ENCODE peak calls at places on chromosomes 3 and 15, in four cellular contexts. Y is IMR-90, M is GM23338, P is heart right ventricle. A is an unnamed sample.

GRCh38 chr15:51121118-51121517 is 26.4 kb upstream of the TNFAIP8L3 start:
- DNase-seq in Y (peak; percentile 98), M (no peak), P (no peak), A (no peak)

GRCh38 chr3:55648591-55649318 is 161.6 kb upstream of the WNT5A start:
- DNase-seq in Y (no peak), M (peak; percentile 97), P (no peak), A (no peak)

GRCh38 chr3:64187065-64187959 is 38.0 kb downstream of the PRICKLE2 start:
- DNase-seq in Y (peak; percentile 99), M (no peak), P (peak; percentile 75), A (no peak)

GRCh38 chr3:106969596-106969995 is 407.6 kb upstream of the CCDC54 start:
- DNase-seq in Y (no peak), M (no peak), P (no peak), A (no peak)

GRCh38 chr3:147392083-147392916 is 14.0 kb downstream of the ZIC4 start:
- DNase-seq in Y (no peak), M (peak; percentile 96), P (no peak), A (no peak)

GRCh38 chr3:179546814-179547241 is 15.9 kb upstream of the ACTL6A start:
- DNase-seq in Y (no peak), M (no peak), P (no peak), A (no peak)

GRCh38 chr15:48040166-48040817 is 80.5 kb upstream of the SLC24A5 start:
- DNase-seq in Y (peak; percentile 9), M (no peak), P (no peak), A (peak; percentile 89)

GRCh38 chr3:31610700-31611275 is 78.1 kb downstream of the STT3B start:
- DNase-seq in Y (peak; percentile 66), M (peak; percentile 27), P (peak; percentile 26), A (no peak)

GRCh38 chr3:31105438-31106077 is 211.1 kb upstream of the GADL1 start:
- DNase-seq in Y (peak; percentile 95), M (no peak), P (no peak), A (no peak)

GRCh38 chr3:73586628-73587027 is 38.1 kb downstream of the PDZRN3 start:
- DNase-seq in Y (no peak), M (no peak), P (no peak), A (no peak)

GRCh38 chr3:16512435-16513140 is 911 bp downstream of the RFTN1 start:
- DNase-seq in Y (no peak), M (peak; percentile 54), P (peak; percentile 62), A (no peak)

GRCh38 chr15:42157981-42158765 is 1.7 kb upstream of the PLA2G4F start:
- DNase-seq in Y (peak; percentile 80), M (no peak), P (no peak), A (no peak)

GRCh38 chr15:57560976-57561711 is 30.6 kb upstream of the MYZAP start:
- DNase-seq in Y (peak; percentile 65), M (peak; percentile 79), P (peak; percentile 87), A (no peak)

GRCh38 chr3:184734903-184735630 is 23.2 kb upstream of the MAGEF1 start:
- DNase-seq in Y (no peak), M (no peak), P (no peak), A (no peak)

GRCh38 chr3:177565981-177566380 is 368.7 kb upstream of the TBL1XR1 start:
- DNase-seq in Y (no peak), M (no peak), P (no peak), A (no peak)

GRCh38 chr3:138845071-138845685 is 10.4 kb upstream of the PIK3CB start:
- DNase-seq in Y (no peak), M (peak; percentile 77), P (peak; percentile 19), A (no peak)

GRCh38 chr3:65153850-65154512 is 466.2 kb upstream of the ADAMTS9 start:
- DNase-seq in Y (no peak), M (peak; percentile 69), P (no peak), A (no peak)

GRCh38 chr15:22918056-22918455 is 62.1 kb downstream of the CYFIP1 start:
- DNase-seq in Y (peak; percentile 45), M (no peak), P (no peak), A (no peak)
- H3K36me3 ChIP-seq in Y (peaks cover 48% of the 10 kb centered on the region), M (no peaks in the 10 kb centered on the region), P (peaks cover 89% of the 10 kb centered on the region), A (peaks cover 72% of the 10 kb centered on the region)

GRCh38 chr3:51354766-51355615 is 30.1 kb upstream of the MANF start:
- DNase-seq in Y (no peak), M (no peak), P (no peak), A (no peak)

GRCh38 chr3:51357856-51358255 is 27.2 kb upstream of the MANF start:
- DNase-seq in Y (no peak), M (no peak), P (no peak), A (no peak)

GRCh38 chr3:51353566-51354140 is 31.4 kb upstream of the MANF start:
- DNase-seq in Y (peak; percentile 37), M (no peak), P (no peak), A (no peak)

GRCh38 chr3:51354172-51354571 is 30.9 kb upstream of the MANF start:
- DNase-seq in Y (no peak), M (no peak), P (no peak), A (no peak)

GRCh38 chr3:51355891-51356578 is 29.1 kb upstream of the MANF start:
- DNase-seq in Y (no peak), M (no peak), P (no peak), A (no peak)
- H3K27ac ChIP-seq in Y (no peak overlapping the region), M (no peak overlapping the region), P (no peak overlapping the region), A (no peak overlapping the region)

GRCh38 chr15:90871097-90871715 is 2.8 kb downstream of the FURIN start:
- DNase-seq in Y (no peak), M (peak; percentile 62), P (no peak), A (no peak)

GRCh38 chr15:90868261-90868689 is at the start of gene FURIN:
- DNase-seq in Y (no peak), M (no peak), P (no peak), A (no peak)

GRCh38 chr15:90869140-90869541 is 753 bp downstream of the FURIN start:
- DNase-seq in Y (no peak), M (no peak), P (no peak), A (no peak)

GRCh38 chr15:90870354-90871096 is 2.1 kb downstream of the FURIN start:
- DNase-seq in Y (no peak), M (peak; percentile 49), P (no peak), A (no peak)

DNA sequence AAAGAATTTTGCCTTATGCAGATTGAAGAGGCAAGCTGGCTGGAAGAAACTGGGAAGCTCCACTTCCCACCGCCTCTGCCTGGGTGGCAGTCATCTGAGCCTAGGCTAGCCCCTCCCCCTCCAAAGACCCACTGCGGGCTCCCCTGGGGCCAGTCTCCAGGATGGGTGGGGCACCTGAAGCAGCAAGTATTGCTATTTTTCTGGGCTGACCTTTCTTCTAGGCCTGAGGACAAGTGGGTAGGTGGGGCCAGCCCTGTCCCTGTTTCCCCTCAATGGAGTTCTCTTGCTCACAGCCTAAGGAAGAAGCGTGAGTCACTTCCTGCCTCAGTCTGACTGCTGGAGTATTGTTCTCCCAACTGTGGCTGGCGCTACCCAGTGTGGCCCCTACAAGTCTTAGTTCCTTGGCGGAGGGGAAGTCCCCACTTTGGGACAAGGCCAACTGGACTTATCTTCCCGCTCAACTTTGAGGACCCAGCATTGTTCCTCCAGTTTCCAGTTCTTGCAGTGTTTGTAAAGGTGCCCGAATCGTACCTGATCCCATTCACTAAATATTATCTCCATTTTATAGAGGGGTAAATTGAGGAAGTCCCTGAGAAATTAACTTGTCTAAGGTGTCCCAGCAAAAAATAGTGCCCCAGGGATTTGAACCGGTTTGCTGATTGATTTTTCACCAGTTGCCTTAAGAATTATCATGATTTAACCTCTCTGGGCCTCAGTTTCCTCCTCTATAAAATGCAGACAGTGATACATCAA is 1.4 kb downstream of the FURIN start:
- DNase-seq in Y (peak; percentile 84), M (peak; percentile 72), P (peak; percentile 89), A (no peak)
- H3K4me1 ChIP-seq in Y (peaks cover 33% of the 10 kb centered on the region), M (peaks cover 55% of the 10 kb centered on the region), P (peaks cover 41% of the 10 kb centered on the region), A (peaks cover 50% of the 10 kb centered on the region)

DNA sequence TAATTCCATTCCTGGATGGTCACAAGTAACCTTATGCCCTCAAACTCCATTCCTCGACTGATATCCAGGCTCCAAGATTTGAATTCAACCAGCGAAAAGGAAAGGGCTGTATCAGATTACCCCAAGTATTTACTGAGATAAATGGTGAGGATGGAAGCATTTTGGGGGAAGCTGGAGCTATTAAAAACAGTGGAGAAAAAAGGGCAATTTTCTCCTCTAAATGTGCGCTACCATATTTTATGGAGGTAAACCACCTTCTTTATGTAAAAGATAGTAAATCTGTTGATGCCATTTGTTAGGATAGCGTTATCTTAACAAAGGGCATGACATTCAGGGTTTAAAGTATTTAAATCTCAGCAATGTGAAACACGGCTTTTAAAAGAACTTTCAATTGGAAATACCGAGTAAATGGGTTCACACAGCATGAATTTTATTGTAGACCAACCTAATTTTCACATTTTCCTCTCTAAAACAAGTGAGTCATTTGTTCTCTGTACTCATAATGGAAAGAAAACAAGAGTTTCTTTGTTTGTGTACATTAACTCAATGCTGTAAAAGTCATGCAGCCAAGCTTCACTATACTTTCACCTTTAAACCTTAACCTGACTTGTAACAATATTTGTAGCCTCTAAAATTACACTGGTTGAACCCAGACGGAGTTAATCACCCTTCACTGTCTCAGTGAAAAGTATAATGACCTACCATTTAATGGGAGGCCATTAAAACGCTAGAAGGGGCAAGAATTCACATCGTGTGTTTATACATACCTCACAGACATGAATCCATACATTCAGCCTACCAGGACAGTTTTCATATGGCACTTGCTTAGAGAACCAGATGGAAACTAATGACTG is 773.4 kb downstream of the ROBO1 start:
- DNase-seq in Y (peak; percentile 25), M (peak; percentile 77), P (no peak), A (no peak)
- H3K36me3 ChIP-seq in Y (no peaks in the 10 kb centered on the region), M (no peaks in the 10 kb centered on the region), P (no peaks in the 10 kb centered on the region), A (no peaks in the 10 kb centered on the region)

GRCh38 chr3:114799789-114800188 is 347.3 kb downstream of the ZBTB20 start:
- DNase-seq in Y (no peak), M (no peak), P (no peak), A (no peak)
- H3K27ac ChIP-seq in Y (no peak overlapping the region), M (no peak overlapping the region), P (no peak overlapping the region), A (no peak overlapping the region)

DNA sequence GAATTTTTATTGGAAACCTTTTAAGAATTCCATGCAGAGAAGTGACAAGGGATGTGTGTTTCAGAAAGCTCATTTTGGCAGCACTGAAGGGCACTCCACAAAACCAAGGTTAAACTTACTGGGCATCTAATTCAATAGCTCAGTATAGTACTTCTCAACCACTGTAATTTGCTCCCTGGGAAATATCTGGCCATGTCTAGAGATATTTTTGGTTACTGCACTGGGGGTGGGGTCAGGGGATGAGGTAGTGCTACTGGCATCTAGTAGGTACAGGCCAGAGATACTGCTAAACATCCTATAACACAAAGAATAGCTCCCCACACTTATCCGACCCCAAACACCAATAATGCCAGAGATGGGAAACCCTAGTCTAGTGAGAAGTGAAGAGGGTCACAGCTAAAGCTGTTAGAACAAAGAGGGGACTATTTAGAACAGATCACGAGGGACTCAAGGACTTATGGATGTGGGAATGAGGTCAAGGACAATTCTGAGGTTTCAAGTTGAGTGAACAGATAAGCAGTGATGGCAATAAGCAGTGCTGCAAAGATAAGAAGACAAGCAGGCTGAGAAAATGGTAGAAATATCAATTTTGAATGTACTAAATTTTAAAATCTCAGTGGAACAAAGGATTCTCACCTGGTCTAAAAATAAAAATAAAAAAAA is 3.2 kb downstream of the MRPL46 start:
- DNase-seq in Y (no peak), M (no peak), P (peak; percentile 30), A (no peak)
- H3K4me1 ChIP-seq in Y (peaks cover 7% of the 10 kb centered on the region), M (peaks cover 9% of the 10 kb centered on the region), P (peaks cover 27% of the 10 kb centered on the region), A (peaks cover 23% of the 10 kb centered on the region)

DNA sequence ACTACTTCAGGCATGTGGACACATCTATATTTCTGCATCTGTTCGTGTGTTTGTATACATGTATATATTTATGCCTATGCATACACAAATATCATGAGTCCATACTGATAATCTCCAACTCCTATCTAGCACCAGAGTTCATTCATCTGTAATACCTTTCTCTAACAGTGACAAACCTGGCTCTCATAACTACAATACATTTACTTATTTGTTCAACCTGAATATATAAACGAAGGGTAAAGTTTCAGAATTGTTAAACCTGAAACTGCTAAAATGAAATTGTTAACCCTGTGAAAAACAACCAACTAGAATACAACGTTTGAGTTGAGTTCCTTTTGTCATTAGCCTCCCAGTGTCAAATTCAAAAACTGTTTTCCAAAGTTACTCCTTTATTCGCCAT is 58.6 kb downstream of the PIK3R4 start:
- DNase-seq in Y (no peak), M (no peak), P (no peak), A (no peak)
- H3K36me3 ChIP-seq in Y (peaks cover 15% of the 10 kb centered on the region), M (peaks cover 6% of the 10 kb centered on the region), P (peaks cover 70% of the 10 kb centered on the region), A (peaks cover 47% of the 10 kb centered on the region)

A was measured in esophagus muscularis mucosa.